ENCODE peak calls at places on chromosomes 6 and 20, in six cellular contexts. C, S, T, O, Q and Y are unnamed samples.
A peak's percentile ranks its signal among the peaks of the same experiment; 100 is the strongest.

GRCh38 chr6:42297661-42298060 is 80.0 kb upstream of the MRPS10 start:
- DNase-seq in C (no peak), S (no peak), T (no peak), O (no peak), Q (no peak), Y (no peak)

GRCh38 chr20:19712737-19713260 is 45.3 kb upstream of the RIN2 start:
- DNase-seq in C (no peak), S (no peak), T (no peak), O (no peak), Q (no peak), Y (no peak)

GRCh38 chr6:41371461-41371991 is 36.1 kb downstream of the NCR2 start:
- DNase-seq in C (no peak), S (no peak), T (peak; percentile 33), O (peak; percentile 44), Q (peak; percentile 70), Y (no peak)

GRCh38 chr20:36604952-36605308 is 649 bp upstream of the RAB5IF start:
- DNase-seq in C (peak; percentile 40), S (no peak), T (no peak), O (no peak), Q (no peak), Y (no peak)

GRCh38 chr6:100267002-100267401 is 197.7 kb downstream of the SIM1 start:
- DNase-seq in C (no peak), S (no peak), T (no peak), O (no peak), Q (no peak), Y (no peak)

GRCh38 chr20:57883761-57884160 is 173.9 kb upstream of the PMEPA1 start:
- DNase-seq in C (no peak), S (no peak), T (no peak), O (no peak), Q (no peak), Y (no peak)

GRCh38 chr20:36836591-36837329 is 39.2 kb upstream of the TLDC2 start:
- DNase-seq in C (no peak), S (no peak), T (peak; percentile 81), O (peak; percentile 66), Q (peak; percentile 84), Y (no peak)

GRCh38 chr6:105135056-105135455 is 44.8 kb downstream of the POPDC3 start:
- DNase-seq in C (no peak), S (no peak), T (peak; percentile 21), O (no peak), Q (no peak), Y (no peak)

GRCh38 chr20:37383229-37383989 is 37.5 kb downstream of the SRC start:
- DNase-seq in C (no peak), S (no peak), T (no peak), O (no peak), Q (no peak), Y (no peak)

GRCh38 chr6:130127195-130127594 is 95.6 kb downstream of the SAMD3 start:
- DNase-seq in C (no peak), S (no peak), T (no peak), O (no peak), Q (no peak), Y (no peak)

GRCh38 chr6:151229401-151230276 is 10.1 kb upstream of the AKAP12 start:
- DNase-seq in C (no peak), S (no peak), T (no peak), O (no peak), Q (no peak), Y (no peak)

GRCh38 chr6:30463651-30464618 is 25.4 kb upstream of the HLA-E start:
- DNase-seq in C (peak; percentile 53), S (no peak), T (no peak), O (no peak), Q (no peak), Y (peak; percentile 71)

GRCh38 chr6:33770116-33770832 is 18.7 kb downstream of the LEMD2 start:
- DNase-seq in C (no peak), S (no peak), T (no peak), O (no peak), Q (no peak), Y (no peak)